ENCODE peak calls at places on chromosomes 7 and 10, in eight cellular contexts. One of them, this sample, is unnamed.

GRCh38 chr7:149855368-149856305 is 17.5 kb downstream of the ZNF862 start:
- DNase-seq in left lobe of liver: no peak
- DNase-seq in NCI-H1105: no peak
- DNase-seq in dorsolateral prefrontal cortex: no peak
- DNase-seq in fibroblast of lung: peak
- DNase-seq in GM10248: no peak
- DNase-seq in HEK293T: peak
- DNase-seq in DMS53: peak
- DNase-seq in this sample: no peak

GRCh38 chr10:132399117-132400035 is 2.4 kb downstream of the PWWP2B start:
- DNase-seq in left lobe of liver: no peak
- DNase-seq in NCI-H1105: no peak
- DNase-seq in dorsolateral prefrontal cortex: peak
- DNase-seq in fibroblast of lung: no peak
- DNase-seq in GM10248: no peak
- DNase-seq in HEK293T: no peak
- DNase-seq in DMS53: no peak
- DNase-seq in this sample: no peak

GRCh38 chr7:116224492-116225098 is 14.3 kb downstream of the TES start:
- DNase-seq in left lobe of liver: no peak
- DNase-seq in NCI-H1105: no peak
- DNase-seq in dorsolateral prefrontal cortex: no peak
- DNase-seq in fibroblast of lung: no peak
- DNase-seq in GM10248: no peak
- DNase-seq in HEK293T: no peak
- DNase-seq in DMS53: no peak
- DNase-seq in this sample: no peak

GRCh38 chr10:132977076-132977475 is 34.7 kb upstream of the CFAP46 start:
- DNase-seq in left lobe of liver: no peak
- DNase-seq in NCI-H1105: no peak
- DNase-seq in dorsolateral prefrontal cortex: peak
- DNase-seq in fibroblast of lung: no peak
- DNase-seq in GM10248: no peak
- DNase-seq in HEK293T: no peak
- DNase-seq in DMS53: no peak
- DNase-seq in this sample: no peak

GRCh38 chr7:70434376-70434775 is 697.6 kb upstream of the GALNT17 start:
- DNase-seq in left lobe of liver: no peak
- DNase-seq in NCI-H1105: no peak
- DNase-seq in dorsolateral prefrontal cortex: no peak
- DNase-seq in fibroblast of lung: no peak
- DNase-seq in GM10248: no peak
- DNase-seq in HEK293T: no peak
- DNase-seq in DMS53: peak
- DNase-seq in this sample: no peak

GRCh38 chr10:94214497-94214896 is 148.2 kb downstream of the NOC3L start:
- DNase-seq in left lobe of liver: no peak
- DNase-seq in NCI-H1105: no peak
- DNase-seq in dorsolateral prefrontal cortex: no peak
- DNase-seq in fibroblast of lung: no peak
- DNase-seq in GM10248: no peak
- DNase-seq in HEK293T: no peak
- DNase-seq in DMS53: no peak
- DNase-seq in this sample: no peak

GRCh38 chr7:99014113-99014985 is 129.6 kb downstream of the SMURF1 start:
- DNase-seq in left lobe of liver: peak
- DNase-seq in NCI-H1105: no peak
- DNase-seq in dorsolateral prefrontal cortex: no peak
- DNase-seq in fibroblast of lung: no peak
- DNase-seq in GM10248: no peak
- DNase-seq in HEK293T: no peak
- DNase-seq in DMS53: no peak
- DNase-seq in this sample: no peak

GRCh38 chr7:124085168-124085567 is 52.3 kb upstream of the TMEM229A start:
- DNase-seq in left lobe of liver: no peak
- DNase-seq in NCI-H1105: peak
- DNase-seq in dorsolateral prefrontal cortex: peak
- DNase-seq in fibroblast of lung: peak
- DNase-seq in GM10248: no peak
- DNase-seq in HEK293T: no peak
- DNase-seq in DMS53: peak
- DNase-seq in this sample: no peak

GRCh38 chr7:41709621-41710020 is 6.7 kb upstream of the INHBA start:
- DNase-seq in left lobe of liver: no peak
- DNase-seq in NCI-H1105: no peak
- DNase-seq in dorsolateral prefrontal cortex: peak
- DNase-seq in fibroblast of lung: peak
- DNase-seq in GM10248: no peak
- DNase-seq in HEK293T: no peak
- DNase-seq in DMS53: peak
- DNase-seq in this sample: no peak

GRCh38 chr10:102641398-102641797 is 2.9 kb upstream of the TRIM8 start:
- DNase-seq in left lobe of liver: no peak
- DNase-seq in NCI-H1105: peak
- DNase-seq in dorsolateral prefrontal cortex: no peak
- DNase-seq in fibroblast of lung: no peak
- DNase-seq in GM10248: no peak
- DNase-seq in HEK293T: no peak
- DNase-seq in DMS53: peak
- DNase-seq in this sample: no peak

GRCh38 chr7:89238156-89238555 is 442.6 kb upstream of the TEX47 start:
- DNase-seq in left lobe of liver: no peak
- DNase-seq in NCI-H1105: no peak
- DNase-seq in dorsolateral prefrontal cortex: no peak
- DNase-seq in fibroblast of lung: peak
- DNase-seq in GM10248: no peak
- DNase-seq in HEK293T: no peak
- DNase-seq in DMS53: no peak
- DNase-seq in this sample: no peak

GRCh38 chr10:132064771-132065437 is 842 bp upstream of the JAKMIP3 start:
- DNase-seq in left lobe of liver: peak
- DNase-seq in NCI-H1105: no peak
- DNase-seq in dorsolateral prefrontal cortex: no peak
- DNase-seq in fibroblast of lung: no peak
- DNase-seq in GM10248: no peak
- DNase-seq in HEK293T: no peak
- DNase-seq in DMS53: peak
- DNase-seq in this sample: peak

This sample was measured in type B pancreatic cell.